ENCODE peak calls at places on chromosomes 1 and 21, in five cellular contexts. D, A, T, Q and C are unnamed samples.

GRCh38 chr1:19676438-19676922 is 11.8 kb downstream of the HTR6 start:
- DNase-seq in T (peak; percentile 59), A (peak; percentile 82), Q (no peak), D (peak; percentile 53), C (peak; percentile 38)

GRCh38 chr21:17763286-17764037 is 55.7 kb downstream of the C21orf91 start:
- DNase-seq in Q (no peak), D (no peak), T (no peak), A (no peak), C (no peak)

GRCh38 chr1:20380175-20380574 is 89.5 kb downstream of the VWA5B1 start:
- DNase-seq in T (no peak), D (no peak), A (no peak), Q (no peak), C (no peak)

GRCh38 chr21:38956791-38957571 is 151.3 kb downstream of the ETS2 start:
- DNase-seq in Q (no peak), T (no peak), A (no peak), D (no peak), C (no peak)

GRCh38 chr1:114671939-114672275 is 2.1 kb upstream of the DENND2C start:
- DNase-seq in Q (no peak), D (no peak), A (no peak), T (no peak), C (no peak)

GRCh38 chr1:17239420-17239819 is 9.5 kb upstream of the PADI3 start:
- DNase-seq in T (peak; percentile 88), Q (peak; percentile 32), A (peak; percentile 84), D (peak; percentile 84), C (peak; percentile 45)

GRCh38 chr1:66489972-66490601 is 43.9 kb upstream of the SGIP1 start:
- DNase-seq in D (no peak), Q (no peak), T (no peak), A (no peak), C (no peak)

GRCh38 chr21:37546299-37546908 is 179.8 kb downstream of the DYRK1A start:
- DNase-seq in T (no peak), Q (no peak), D (peak; percentile 49), A (no peak), C (no peak)

GRCh38 chr21:33843216-33843615 is 72.4 kb downstream of the ATP5PO start:
- DNase-seq in D (no peak), A (no peak), T (no peak), Q (no peak), C (no peak)

GRCh38 chr21:39527664-39528381 is 76.1 kb downstream of the SH3BGR start:
- DNase-seq in Q (no peak), T (no peak), A (no peak), D (no peak), C (peak; percentile 67)

GRCh38 chr1:214423045-214423444 is 128.4 kb downstream of the PTPN14 start:
- DNase-seq in Q (no peak), T (no peak), D (no peak), A (no peak), C (no peak)

GRCh38 chr21:32772281-32773047 is 909 bp upstream of the PAXBP1 start:
- DNase-seq in D (peak; percentile 31), T (no peak), Q (peak; percentile 9), A (no peak), C (no peak)

GRCh38 chr1:119139393-119139792 is 1.1 kb downstream of the WARS2 start:
- DNase-seq in T (no peak), Q (peak; percentile 44), A (no peak), D (no peak), C (no peak)

GRCh38 chr1:5565726-5566125 is 426.5 kb downstream of the NPHP4 start:
- DNase-seq in Q (no peak), D (no peak), T (no peak), A (no peak), C (no peak)

GRCh38 chr1:9200441-9200840 is 34.1 kb upstream of the H6PD start:
- DNase-seq in D (no peak), A (no peak), T (no peak), Q (no peak), C (no peak)

GRCh38 chr1:6301526-6301925 is 40.6 kb upstream of the GPR153 start:
- DNase-seq in D (no peak), T (no peak), Q (no peak), A (no peak), C (no peak)

GRCh38 chr1:41936107-41936506 is 17.4 kb upstream of the HIVEP3 start:
- DNase-seq in D (no peak), T (no peak), Q (no peak), A (no peak), C (no peak)

GRCh38 chr21:44458971-44459711 is 3.8 kb downstream of the LRRC3 start:
- DNase-seq in Q (no peak), T (no peak), D (no peak), A (no peak), C (no peak)

GRCh38 chr1:12014141-12014981 is 4.9 kb upstream of the MIIP start:
- DNase-seq in D (no peak), A (no peak), Q (no peak), T (no peak), C (no peak)

GRCh38 chr1:230280054-230280795 is 145.9 kb downstream of the PGBD5 start:
- DNase-seq in Q (no peak), D (no peak), A (no peak), T (no peak), C (no peak)

GRCh38 chr1:59291566-59291965 is 5.3 kb upstream of the FGGY start:
- DNase-seq in T (no peak), D (no peak), A (no peak), Q (no peak), C (no peak)

GRCh38 chr1:157136133-157136532 is 2.1 kb downstream of the ETV3 start:
- DNase-seq in D (no peak), A (no peak), T (no peak), Q (no peak), C (peak; percentile 22)

GRCh38 chr1:41730806-41731205 is 187.9 kb downstream of the HIVEP3 start:
- DNase-seq in Q (no peak), D (no peak), T (no peak), A (no peak), C (no peak)

DNA sequence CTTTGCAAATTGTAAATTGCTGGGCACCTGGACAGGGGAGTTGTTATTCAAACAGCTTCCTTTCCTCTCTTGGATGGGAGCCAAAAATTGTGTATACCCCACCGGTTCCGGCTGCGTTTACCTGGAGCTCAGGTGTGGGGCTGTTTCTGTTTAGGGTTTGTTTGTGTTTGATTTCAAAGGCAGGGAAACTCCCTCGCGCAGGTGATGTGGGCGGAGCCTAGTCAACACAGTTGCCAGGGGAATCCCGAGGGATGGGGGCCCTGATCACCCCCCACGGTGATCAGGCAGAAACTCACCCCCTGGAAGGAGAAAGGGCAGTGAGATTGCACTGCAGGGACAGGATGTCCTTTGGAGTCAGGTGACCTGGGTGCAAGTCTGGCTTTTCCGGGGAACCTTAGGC is 28.3 kb downstream of the CDCP2 start:
- DNase-seq in D (no peak), T (no peak), Q (no peak), A (no peak), C (no peak)
- TF ChIP-seq SUZ12 in D (no peak), T (no peak), Q (no peak), A (no peak), C (no peak)

GRCh38 chr1:77283701-77284425 is 2.0 kb downstream of the AK5 start:
- DNase-seq in A (no peak), Q (no peak), T (no peak), D (no peak), C (no peak)

GRCh38 chr1:77282866-77283539 is 1.2 kb downstream of the AK5 start:
- DNase-seq in T (peak; percentile 57), A (peak; percentile 78), D (no peak), Q (no peak), C (no peak)

GRCh38 chr1:77280962-77281361 is 857 bp upstream of the AK5 start:
- DNase-seq in Q (no peak), A (no peak), T (no peak), D (no peak), C (no peak)

GRCh38 chr1:77281491-77282186 is at the start of gene AK5:
- DNase-seq in T (peak; percentile 33), D (peak; percentile 84), A (peak; percentile 72), Q (no peak), C (no peak)

DNA sequence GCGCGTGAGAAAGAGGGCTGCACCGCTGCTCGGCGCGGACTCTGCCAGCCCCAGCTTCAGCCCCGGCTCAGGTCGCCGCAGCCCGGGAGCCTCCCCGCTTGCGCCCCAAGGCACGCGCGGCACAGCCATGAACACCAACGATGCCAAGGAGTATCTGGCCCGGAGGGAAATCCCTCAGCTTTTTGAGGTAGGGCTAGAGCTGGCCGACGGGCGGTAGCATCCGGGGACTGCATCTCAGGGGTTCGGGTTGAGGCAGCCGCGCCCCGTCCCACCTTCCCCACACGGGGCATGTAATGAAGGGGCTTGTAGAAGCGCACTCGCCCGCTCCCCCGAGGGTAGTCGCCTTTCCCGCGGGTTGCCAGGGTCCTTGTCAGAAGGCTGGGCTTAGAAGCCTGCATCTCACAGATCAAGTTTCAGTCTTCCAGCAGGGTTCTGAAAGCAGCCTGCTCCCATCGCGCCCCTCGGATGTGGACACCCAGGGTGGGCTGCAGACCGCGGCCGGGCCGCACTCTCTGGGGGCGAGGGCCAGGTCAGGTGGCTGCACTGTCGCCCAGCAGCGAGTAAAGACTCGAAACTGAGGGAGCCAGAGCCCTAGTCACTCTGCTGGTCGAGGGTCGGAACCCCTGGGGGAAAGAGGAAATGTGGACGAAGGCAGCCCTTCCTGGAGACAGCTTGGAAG is 507 bp downstream of the AK5 start:
- DNase-seq in D (peak; percentile 57), Q (no peak), A (peak; percentile 80), T (peak; percentile 32), C (no peak)
- TF ChIP-seq SUZ12 in D (no peak), Q (peak; percentile 17), A (no peak), T (no peak), C (no peak)

GRCh38 chr1:46687910-46688509 is 16.4 kb downstream of the TEX38 start:
- DNase-seq in T (no peak), Q (no peak), D (no peak), A (no peak), C (no peak)

GRCh38 chr1:46687095-46687659 is 15.5 kb downstream of the TEX38 start:
- DNase-seq in A (no peak), D (no peak), Q (no peak), T (no peak), C (no peak)

GRCh38 chr1:46689326-46689725 is 17.7 kb downstream of the TEX38 start:
- DNase-seq in D (no peak), T (no peak), A (no peak), Q (no peak), C (no peak)

GRCh38 chr1:46684670-46685069 is 13.0 kb downstream of the TEX38 start:
- DNase-seq in Q (no peak), D (no peak), T (no peak), A (no peak), C (no peak)

GRCh38 chr1:46686255-46686654 is 14.6 kb downstream of the TEX38 start:
- DNase-seq in D (no peak), Q (no peak), A (no peak), T (no peak), C (no peak)
- TF ChIP-seq SUZ12 in D (no peak), Q (no peak), A (no peak), T (no peak), C (no peak)

DNA sequence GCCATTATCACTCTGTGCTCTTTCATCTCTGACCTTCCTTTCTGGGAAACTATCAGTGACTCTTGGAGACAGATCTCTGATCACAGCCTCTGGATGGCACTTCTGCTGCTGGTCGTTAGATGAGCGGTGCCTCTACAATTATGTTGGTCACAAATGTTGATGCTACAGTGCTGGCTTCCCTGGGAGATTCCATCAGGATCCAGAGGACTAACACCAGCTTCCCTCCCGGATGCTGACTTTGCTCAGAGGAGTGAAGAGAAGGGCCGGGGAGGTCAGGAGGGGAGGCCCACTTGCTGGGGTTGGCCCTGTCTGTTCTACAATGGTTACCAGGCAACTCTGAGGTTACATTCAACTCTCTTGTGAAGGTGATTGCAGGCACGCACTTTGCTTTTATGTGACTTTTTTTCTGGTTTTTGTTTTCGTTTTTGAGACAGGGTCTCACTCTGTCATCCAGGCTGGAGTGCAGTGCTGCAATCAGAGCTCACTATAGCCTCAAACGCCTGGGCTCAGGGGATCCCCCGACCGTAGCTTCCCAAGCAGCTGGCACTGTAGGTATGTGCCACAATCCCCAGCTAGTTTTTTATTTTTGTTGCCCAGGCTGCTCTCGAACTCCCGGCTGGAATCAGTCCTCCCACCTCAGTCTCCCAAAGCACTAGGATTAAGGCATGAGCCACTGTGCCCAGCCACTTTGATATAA is 112.6 kb downstream of the ADSS2 start:
- DNase-seq in T (no peak), A (no peak), D (no peak), Q (no peak), C (no peak)
- TF ChIP-seq SUZ12 in T (no peak), A (no peak), D (no peak), Q (no peak), C (no peak)